ENCODE peak calls at places on chromosome 5, in nine cellular contexts. N, R, Z, I, X, E, M, Q and W are unnamed samples.
A peak's percentile ranks its signal among the peaks of the same experiment; 100 is the strongest.

GRCh38 chr5:67197536-67197935 is 937 bp upstream of the CD180 start:
- DNase-seq in N (no peak), X (no peak), E (no peak), R (no peak), M (no peak), Z (no peak), Q (no peak), I (no peak), W (no peak)

GRCh38 chr5:169629847-169630548 is 7.1 kb upstream of the DOCK2 start:
- DNase-seq in R (no peak), Q (no peak), I (no peak), X (no peak), M (peak; percentile 95), E (peak; percentile 97), N (no peak), Z (peak; percentile 90), W (peak; percentile 80)

GRCh38 chr5:148033138-148033537 is 30.6 kb upstream of the SPINK5 start:
- DNase-seq in Q (no peak), M (no peak), E (no peak), N (no peak), R (no peak), Z (no peak), X (no peak), I (no peak), W (no peak)

GRCh38 chr5:111134080-111134479 is 41.9 kb downstream of the WDR36 start:
- DNase-seq in E (peak; percentile 13), R (no peak), I (no peak), N (no peak), M (peak; percentile 25), Z (peak; percentile 75), Q (no peak), X (no peak), W (peak; percentile 76)

GRCh38 chr5:1793301-1793740 is 6.3 kb downstream of the MRPL36 start:
- DNase-seq in Z (peak; percentile 62), E (peak; percentile 19), I (peak; percentile 36), R (no peak), M (peak; percentile 54), N (no peak), X (no peak), Q (peak; percentile 43), W (peak; percentile 44)

GRCh38 chr5:95718203-95718602 is 12.9 kb upstream of the RHOBTB3 start:
- DNase-seq in X (no peak), R (no peak), N (no peak), Z (no peak), M (no peak), I (no peak), E (peak; percentile 31), Q (no peak), W (no peak)

GRCh38 chr5:4011943-4012342 is 416.3 kb downstream of the IRX1 start:
- DNase-seq in M (no peak), Z (no peak), E (no peak), Q (no peak), N (no peak), R (no peak), I (no peak), X (no peak), W (no peak)

GRCh38 chr5:179906294-179906794 is 1.4 kb downstream of the TBC1D9B start:
- DNase-seq in E (no peak), Z (no peak), I (no peak), Q (no peak), R (no peak), X (no peak), M (no peak), N (no peak), W (no peak)

GRCh38 chr5:57366744-57367143 is 115.9 kb downstream of the ACTBL2 start:
- DNase-seq in N (no peak), I (no peak), X (no peak), E (peak; percentile 42), Q (no peak), Z (peak; percentile 65), M (peak; percentile 28), R (no peak), W (no peak)

GRCh38 chr5:43543434-43543833 is 13.4 kb downstream of the PAIP1 start:
- DNase-seq in X (no peak), Z (no peak), I (no peak), Q (no peak), E (peak; percentile 13), N (no peak), R (no peak), M (peak; percentile 39), W (no peak)

GRCh38 chr5:159508344-159508743 is 178.1 kb upstream of the IL12B start:
- DNase-seq in Q (no peak), R (no peak), X (no peak), E (no peak), M (no peak), Z (no peak), N (no peak), I (no peak), W (no peak)

GRCh38 chr5:88207575-88207974 is 61.1 kb downstream of the TMEM161B start:
- DNase-seq in E (no peak), R (no peak), I (no peak), X (no peak), N (no peak), M (no peak), Q (no peak), Z (no peak), W (no peak)

GRCh38 chr5:2751592-2752021 is at the start of gene IRX2:
- DNase-seq in M (peak; percentile 98), Z (peak; percentile 98), E (peak; percentile 97), X (peak; percentile 85), Q (no peak), I (no peak), N (peak; percentile 86), R (peak; percentile 92), W (peak; percentile 91)

GRCh38 chr5:23506329-23507236 is 826 bp upstream of the PRDM9 start:
- DNase-seq in E (no peak), M (no peak), Z (no peak), R (peak; percentile 77), X (no peak), Q (no peak), N (no peak), I (no peak), W (no peak)

GRCh38 chr5:2747372-2748179 is 3.9 kb downstream of the IRX2 start:
- DNase-seq in Q (no peak), Z (peak; percentile 54), I (no peak), E (no peak), M (no peak), N (no peak), X (no peak), R (no peak), W (no peak)

GRCh38 chr5:93611900-93612898 is 29.2 kb downstream of the NR2F1 start:
- DNase-seq in Q (peak; percentile 63), N (no peak), Z (peak; percentile 25), M (peak; percentile 48), R (no peak), E (peak; percentile 47), X (peak; percentile 50), I (no peak), W (no peak)